ENCODE peak calls at places on chromosome 7, in eight cellular contexts. F is stomach, K is transverse colon, Y is HepG2, S is esophagus muscularis mucosa, A is sigmoid colon, B is GM12878, I is A549. X is an unnamed sample.

GRCh38 chr7:90681336-90682019 is 85.4 kb downstream of the CDK14 start:
- DNase-seq in F (no peak), K (no peak), Y (no peak), S (no peak), A (no peak), B (no peak), I (no peak), X (no peak)

GRCh38 chr7:42274052-42274451 is 37.0 kb upstream of the GLI3 start:
- DNase-seq in F (no peak), K (no peak), Y (no peak), S (no peak), A (no peak), B (no peak), I (no peak), X (no peak)

GRCh38 chr7:744854-745430 is 17.9 kb upstream of the PRKAR1B start:
- DNase-seq in F (no peak), K (no peak), Y (no peak), S (no peak), A (peak), B (no peak), I (no peak), X (peak)

GRCh38 chr7:76296743-76297740 is 5.4 kb upstream of the HSPB1 start:
- DNase-seq in F (peak), K (peak), Y (peak), S (no peak), A (peak), B (no peak), I (no peak), X (peak)

GRCh38 chr7:127252380-127252718 is 392 bp downstream of the GRM8 start:
- DNase-seq in F (no peak), K (no peak), Y (no peak), S (no peak), A (no peak), B (no peak), I (no peak), X (no peak)

GRCh38 chr7:79471283-79471682 is 17.8 kb upstream of the MAGI2 start:
- DNase-seq in F (no peak), K (no peak), Y (no peak), S (no peak), A (no peak), B (no peak), I (no peak), X (no peak)

GRCh38 chr7:70477051-70478010 is 654.6 kb upstream of the GALNT17 start:
- DNase-seq in F (no peak), K (no peak), Y (no peak), S (no peak), A (no peak), B (no peak), I (no peak), X (no peak)

GRCh38 chr7:50826371-50827172 is 43.9 kb upstream of the GRB10 start:
- DNase-seq in F (no peak), K (no peak), Y (peak), S (no peak), A (no peak), B (no peak), I (peak), X (no peak)

GRCh38 chr7:134140889-134141867 is 14.0 kb downstream of the LRGUK start:
- DNase-seq in F (peak), K (peak), Y (peak), S (no peak), A (peak), B (no peak), I (peak), X (peak)

GRCh38 chr7:131502810-131503545 is 53.5 kb downstream of the PODXL start:
- DNase-seq in F (no peak), K (no peak), Y (peak), S (no peak), A (no peak), B (no peak), I (no peak), X (peak)

GRCh38 chr7:150666412-150666811 is 19.1 kb upstream of the GIMAP2 start:
- DNase-seq in F (no peak), K (no peak), Y (no peak), S (no peak), A (no peak), B (no peak), I (no peak), X (no peak)

GRCh38 chr7:148720472-148720871 is 21.8 kb downstream of the CUL1 start:
- DNase-seq in F (no peak), K (no peak), Y (no peak), S (no peak), A (no peak), B (no peak), I (no peak), X (no peak)

GRCh38 chr7:19262794-19263193 is 117.6 kb upstream of the FERD3L start:
- DNase-seq in F (no peak), K (no peak), Y (no peak), S (no peak), A (no peak), B (no peak), I (no peak), X (no peak)

GRCh38 chr7:123367508-123368122 is 166.8 kb downstream of the IQUB start:
- DNase-seq in F (no peak), K (no peak), Y (peak), S (no peak), A (no peak), B (peak), I (peak), X (no peak)

GRCh38 chr7:82818091-82818620 is 344.5 kb downstream of the PCLO start:
- DNase-seq in F (no peak), K (no peak), Y (no peak), S (no peak), A (no peak), B (no peak), I (no peak), X (no peak)

GRCh38 chr7:98168181-98168903 is 42.9 kb upstream of the BHLHA15 start:
- DNase-seq in F (peak), K (peak), Y (peak), S (no peak), A (no peak), B (peak), I (peak), X (peak)

GRCh38 chr7:24192053-24192452 is 91.9 kb upstream of the NPY start:
- DNase-seq in F (no peak), K (no peak), Y (no peak), S (no peak), A (no peak), B (no peak), I (no peak), X (no peak)

GRCh38 chr7:158829342-158830210 is at the start of gene ESYT2:
- DNase-seq in F (peak), K (peak), Y (peak), S (peak), A (peak), B (peak), I (peak), X (peak)
- TF ChIP-seq POLR2A in F (no peak), K (peak), Y (peak), S (peak), A (peak), B (peak), I (peak), X (peak)

DNA sequence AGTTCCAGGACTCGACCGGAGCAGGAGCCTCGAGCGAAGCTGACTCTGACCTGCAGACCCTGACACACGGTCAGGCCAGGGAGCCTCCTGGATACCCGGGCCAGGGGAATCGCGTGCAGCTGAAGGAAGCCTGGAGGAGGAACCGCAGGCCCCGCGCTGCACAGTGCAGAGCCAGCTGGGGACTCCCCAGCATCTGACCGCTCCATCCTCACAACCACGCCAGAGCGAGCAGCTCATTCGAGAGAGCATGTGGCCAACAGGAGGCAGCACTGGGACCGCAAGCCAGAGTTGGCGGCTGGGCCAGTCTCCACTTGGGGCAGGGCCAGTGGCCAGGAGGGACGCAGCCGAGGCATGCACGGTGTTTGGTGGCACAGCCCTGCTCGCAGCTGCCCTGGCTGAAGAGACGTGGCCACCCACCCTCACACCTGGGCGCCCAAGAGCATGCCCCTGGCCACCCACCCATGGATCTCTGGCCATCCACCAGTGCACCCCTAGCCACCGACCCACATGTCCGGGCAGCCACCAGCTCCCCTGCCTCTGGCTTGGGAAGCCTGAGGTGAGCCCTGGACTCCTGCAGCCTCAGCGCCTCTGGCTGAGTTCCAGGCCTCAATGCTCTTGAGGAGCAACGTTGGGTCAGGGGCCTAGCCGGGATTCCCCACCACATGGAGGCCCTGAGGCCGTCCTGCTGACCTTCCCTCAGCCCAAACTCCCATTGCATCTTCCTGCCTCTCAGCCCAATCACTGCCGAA is 213.9 kb downstream of the ELFN1 start:
- DNase-seq in F (no peak), K (no peak), Y (no peak), S (no peak), A (no peak), B (no peak), I (no peak), X (no peak)
- TF ChIP-seq EP300 in F (no peak), K (no peak), Y (no peak), S (no peak), A (no peak), B (no peak), I (no peak), X (no peak)

GRCh38 chr7:105493928-105494325 is 28.1 kb downstream of the PUS7 start:
- DNase-seq in F (peak), K (no peak), Y (no peak), S (no peak), A (no peak), B (no peak), I (no peak), X (no peak)
- TF ChIP-seq CTCF in F (no peak), K (no peak), Y (no peak), S (no peak), A (no peak), B (no peak), I (no peak), X (no peak)

GRCh38 chr7:158606111-158606510 is 18.5 kb upstream of the PTPRN2 start:
- DNase-seq in F (no peak), K (no peak), Y (no peak), S (no peak), A (no peak), B (no peak), I (no peak), X (no peak)
- TF ChIP-seq POLR2A in F (no peak), K (no peak), Y (no peak), S (no peak), A (no peak), B (no peak), I (no peak), X (no peak)